ENCODE peak calls at places on chromosome 9, in ten cellular contexts. One of them, this sample, is unnamed.

GRCh38 chr9:94948567-94949235 is 222.2 kb downstream of the AOPEP start:
- DNase-seq in DMS153: no peak
- DNase-seq in activated CD4-positive, alpha-beta T cell treated with anti-CD3 and anti-CD28 coated beads for 36 hours: no peak
- DNase-seq in effector memory CD8-positive, alpha-beta T cell: no peak
- DNase-seq in stimulated activated CD8-positive, alpha-beta memory T cell treated with anti-CD3 and anti-CD28 coated beads, Interleukin-7, amount 100 ng/mL, for 24 hours: no peak
- DNase-seq in stimulated activated CD4-positive, alpha-beta T cell treated with anti-CD3 and anti-CD28 coated beads, Interleukin-12 subunit alpha, Interleukin-12 subunit beta, amount 100 ng/mL, for 4 hours: no peak
- DNase-seq in HuH-7.5: no peak
- DNase-seq in cardiac muscle cell: no peak
- DNase-seq in KBM-7: no peak
- DNase-seq in naive thymus-derived CD4-positive, alpha-beta T cell: no peak
- DNase-seq in this sample: no peak

GRCh38 chr9:89639367-89639795 is 34.6 kb downstream of the GADD45G start:
- DNase-seq in KBM-7: no peak
- DNase-seq in DMS153: no peak
- DNase-seq in naive thymus-derived CD4-positive, alpha-beta T cell: no peak
- DNase-seq in HuH-7.5: no peak
- DNase-seq in stimulated activated CD4-positive, alpha-beta T cell treated with anti-CD3 and anti-CD28 coated beads, Interleukin-12 subunit alpha, Interleukin-12 subunit beta, amount 100 ng/mL, for 4 hours: no peak
- DNase-seq in cardiac muscle cell: no peak
- DNase-seq in stimulated activated CD8-positive, alpha-beta memory T cell treated with anti-CD3 and anti-CD28 coated beads, Interleukin-7, amount 100 ng/mL, for 24 hours: no peak
- DNase-seq in activated CD4-positive, alpha-beta T cell treated with anti-CD3 and anti-CD28 coated beads for 36 hours: no peak
- DNase-seq in effector memory CD8-positive, alpha-beta T cell: no peak
- DNase-seq in this sample: no peak

GRCh38 chr9:135144581-135145108 is 57.2 kb downstream of the OLFM1 start:
- DNase-seq in naive thymus-derived CD4-positive, alpha-beta T cell: no peak
- DNase-seq in DMS153: peak
- DNase-seq in KBM-7: no peak
- DNase-seq in cardiac muscle cell: no peak
- DNase-seq in activated CD4-positive, alpha-beta T cell treated with anti-CD3 and anti-CD28 coated beads for 36 hours: no peak
- DNase-seq in HuH-7.5: no peak
- DNase-seq in effector memory CD8-positive, alpha-beta T cell: no peak
- DNase-seq in stimulated activated CD8-positive, alpha-beta memory T cell treated with anti-CD3 and anti-CD28 coated beads, Interleukin-7, amount 100 ng/mL, for 24 hours: no peak
- DNase-seq in stimulated activated CD4-positive, alpha-beta T cell treated with anti-CD3 and anti-CD28 coated beads, Interleukin-12 subunit alpha, Interleukin-12 subunit beta, amount 100 ng/mL, for 4 hours: no peak
- DNase-seq in this sample: no peak

GRCh38 chr9:134377976-134378375 is 51.7 kb downstream of the RXRA start:
- DNase-seq in HuH-7.5: no peak
- DNase-seq in effector memory CD8-positive, alpha-beta T cell: no peak
- DNase-seq in KBM-7: no peak
- DNase-seq in stimulated activated CD8-positive, alpha-beta memory T cell treated with anti-CD3 and anti-CD28 coated beads, Interleukin-7, amount 100 ng/mL, for 24 hours: no peak
- DNase-seq in naive thymus-derived CD4-positive, alpha-beta T cell: no peak
- DNase-seq in cardiac muscle cell: no peak
- DNase-seq in stimulated activated CD4-positive, alpha-beta T cell treated with anti-CD3 and anti-CD28 coated beads, Interleukin-12 subunit alpha, Interleukin-12 subunit beta, amount 100 ng/mL, for 4 hours: no peak
- DNase-seq in activated CD4-positive, alpha-beta T cell treated with anti-CD3 and anti-CD28 coated beads for 36 hours: no peak
- DNase-seq in DMS153: no peak
- DNase-seq in this sample: no peak

GRCh38 chr9:5611321-5612186 is 17.4 kb upstream of the RIC1 start:
- DNase-seq in DMS153: no peak
- DNase-seq in effector memory CD8-positive, alpha-beta T cell: no peak
- DNase-seq in cardiac muscle cell: no peak
- DNase-seq in activated CD4-positive, alpha-beta T cell treated with anti-CD3 and anti-CD28 coated beads for 36 hours: no peak
- DNase-seq in HuH-7.5: no peak
- DNase-seq in stimulated activated CD4-positive, alpha-beta T cell treated with anti-CD3 and anti-CD28 coated beads, Interleukin-12 subunit alpha, Interleukin-12 subunit beta, amount 100 ng/mL, for 4 hours: no peak
- DNase-seq in naive thymus-derived CD4-positive, alpha-beta T cell: no peak
- DNase-seq in KBM-7: no peak
- DNase-seq in stimulated activated CD8-positive, alpha-beta memory T cell treated with anti-CD3 and anti-CD28 coated beads, Interleukin-7, amount 100 ng/mL, for 24 hours: no peak
- DNase-seq in this sample: no peak

GRCh38 chr9:31908158-31908890 is 476.1 kb upstream of the ACO1 start:
- DNase-seq in naive thymus-derived CD4-positive, alpha-beta T cell: no peak
- DNase-seq in activated CD4-positive, alpha-beta T cell treated with anti-CD3 and anti-CD28 coated beads for 36 hours: no peak
- DNase-seq in DMS153: no peak
- DNase-seq in cardiac muscle cell: no peak
- DNase-seq in HuH-7.5: no peak
- DNase-seq in effector memory CD8-positive, alpha-beta T cell: no peak
- DNase-seq in stimulated activated CD8-positive, alpha-beta memory T cell treated with anti-CD3 and anti-CD28 coated beads, Interleukin-7, amount 100 ng/mL, for 24 hours: no peak
- DNase-seq in KBM-7: no peak
- DNase-seq in stimulated activated CD4-positive, alpha-beta T cell treated with anti-CD3 and anti-CD28 coated beads, Interleukin-12 subunit alpha, Interleukin-12 subunit beta, amount 100 ng/mL, for 4 hours: no peak
- DNase-seq in this sample: no peak

GRCh38 chr9:110180713-110181434 is 27.1 kb downstream of the C9orf152 start:
- DNase-seq in HuH-7.5: no peak
- DNase-seq in cardiac muscle cell: no peak
- DNase-seq in DMS153: no peak
- DNase-seq in KBM-7: no peak
- DNase-seq in stimulated activated CD8-positive, alpha-beta memory T cell treated with anti-CD3 and anti-CD28 coated beads, Interleukin-7, amount 100 ng/mL, for 24 hours: no peak
- DNase-seq in stimulated activated CD4-positive, alpha-beta T cell treated with anti-CD3 and anti-CD28 coated beads, Interleukin-12 subunit alpha, Interleukin-12 subunit beta, amount 100 ng/mL, for 4 hours: no peak
- DNase-seq in naive thymus-derived CD4-positive, alpha-beta T cell: no peak
- DNase-seq in effector memory CD8-positive, alpha-beta T cell: no peak
- DNase-seq in activated CD4-positive, alpha-beta T cell treated with anti-CD3 and anti-CD28 coated beads for 36 hours: no peak
- DNase-seq in this sample: no peak

GRCh38 chr9:105007143-105007542 is 79.2 kb upstream of the ABCA1 start:
- DNase-seq in activated CD4-positive, alpha-beta T cell treated with anti-CD3 and anti-CD28 coated beads for 36 hours: peak
- DNase-seq in naive thymus-derived CD4-positive, alpha-beta T cell: no peak
- DNase-seq in cardiac muscle cell: no peak
- DNase-seq in HuH-7.5: no peak
- DNase-seq in DMS153: no peak
- DNase-seq in KBM-7: peak
- DNase-seq in effector memory CD8-positive, alpha-beta T cell: no peak
- DNase-seq in stimulated activated CD8-positive, alpha-beta memory T cell treated with anti-CD3 and anti-CD28 coated beads, Interleukin-7, amount 100 ng/mL, for 24 hours: no peak
- DNase-seq in stimulated activated CD4-positive, alpha-beta T cell treated with anti-CD3 and anti-CD28 coated beads, Interleukin-12 subunit alpha, Interleukin-12 subunit beta, amount 100 ng/mL, for 4 hours: no peak
- DNase-seq in this sample: no peak

GRCh38 chr9:99253772-99254431 is 31.8 kb downstream of the SEC61B start:
- DNase-seq in effector memory CD8-positive, alpha-beta T cell: peak
- DNase-seq in DMS153: no peak
- DNase-seq in activated CD4-positive, alpha-beta T cell treated with anti-CD3 and anti-CD28 coated beads for 36 hours: peak
- DNase-seq in stimulated activated CD8-positive, alpha-beta memory T cell treated with anti-CD3 and anti-CD28 coated beads, Interleukin-7, amount 100 ng/mL, for 24 hours: peak
- DNase-seq in cardiac muscle cell: no peak
- DNase-seq in stimulated activated CD4-positive, alpha-beta T cell treated with anti-CD3 and anti-CD28 coated beads, Interleukin-12 subunit alpha, Interleukin-12 subunit beta, amount 100 ng/mL, for 4 hours: peak
- DNase-seq in naive thymus-derived CD4-positive, alpha-beta T cell: peak
- DNase-seq in KBM-7: no peak
- DNase-seq in HuH-7.5: no peak
- DNase-seq in this sample: peak

GRCh38 chr9:100150209-100150608 is 51.2 kb downstream of the INVS start:
- DNase-seq in DMS153: no peak
- DNase-seq in effector memory CD8-positive, alpha-beta T cell: no peak
- DNase-seq in HuH-7.5: no peak
- DNase-seq in stimulated activated CD8-positive, alpha-beta memory T cell treated with anti-CD3 and anti-CD28 coated beads, Interleukin-7, amount 100 ng/mL, for 24 hours: no peak
- DNase-seq in activated CD4-positive, alpha-beta T cell treated with anti-CD3 and anti-CD28 coated beads for 36 hours: no peak
- DNase-seq in stimulated activated CD4-positive, alpha-beta T cell treated with anti-CD3 and anti-CD28 coated beads, Interleukin-12 subunit alpha, Interleukin-12 subunit beta, amount 100 ng/mL, for 4 hours: no peak
- DNase-seq in KBM-7: no peak
- DNase-seq in cardiac muscle cell: no peak
- DNase-seq in naive thymus-derived CD4-positive, alpha-beta T cell: no peak
- DNase-seq in this sample: no peak

GRCh38 chr9:124735121-124735520 is 36.0 kb downstream of the NR6A1 start:
- DNase-seq in cardiac muscle cell: peak
- DNase-seq in naive thymus-derived CD4-positive, alpha-beta T cell: no peak
- DNase-seq in activated CD4-positive, alpha-beta T cell treated with anti-CD3 and anti-CD28 coated beads for 36 hours: peak
- DNase-seq in effector memory CD8-positive, alpha-beta T cell: no peak
- DNase-seq in HuH-7.5: no peak
- DNase-seq in KBM-7: no peak
- DNase-seq in stimulated activated CD8-positive, alpha-beta memory T cell treated with anti-CD3 and anti-CD28 coated beads, Interleukin-7, amount 100 ng/mL, for 24 hours: no peak
- DNase-seq in DMS153: no peak
- DNase-seq in stimulated activated CD4-positive, alpha-beta T cell treated with anti-CD3 and anti-CD28 coated beads, Interleukin-12 subunit alpha, Interleukin-12 subunit beta, amount 100 ng/mL, for 4 hours: no peak
- DNase-seq in this sample: no peak

GRCh38 chr9:128094166-128094949 is 26.3 kb downstream of the SLC25A25 start:
- DNase-seq in HuH-7.5: peak
- DNase-seq in KBM-7: peak
- DNase-seq in DMS153: peak
- DNase-seq in naive thymus-derived CD4-positive, alpha-beta T cell: peak
- DNase-seq in activated CD4-positive, alpha-beta T cell treated with anti-CD3 and anti-CD28 coated beads for 36 hours: peak
- DNase-seq in effector memory CD8-positive, alpha-beta T cell: no peak
- DNase-seq in cardiac muscle cell: peak
- DNase-seq in stimulated activated CD8-positive, alpha-beta memory T cell treated with anti-CD3 and anti-CD28 coated beads, Interleukin-7, amount 100 ng/mL, for 24 hours: peak
- DNase-seq in stimulated activated CD4-positive, alpha-beta T cell treated with anti-CD3 and anti-CD28 coated beads, Interleukin-12 subunit alpha, Interleukin-12 subunit beta, amount 100 ng/mL, for 4 hours: peak
- DNase-seq in this sample: peak

GRCh38 chr9:6271508-6272228 is 56.1 kb downstream of the IL33 start:
- DNase-seq in effector memory CD8-positive, alpha-beta T cell: no peak
- DNase-seq in KBM-7: no peak
- DNase-seq in HuH-7.5: no peak
- DNase-seq in naive thymus-derived CD4-positive, alpha-beta T cell: no peak
- DNase-seq in stimulated activated CD8-positive, alpha-beta memory T cell treated with anti-CD3 and anti-CD28 coated beads, Interleukin-7, amount 100 ng/mL, for 24 hours: no peak
- DNase-seq in DMS153: no peak
- DNase-seq in cardiac muscle cell: no peak
- DNase-seq in activated CD4-positive, alpha-beta T cell treated with anti-CD3 and anti-CD28 coated beads for 36 hours: no peak
- DNase-seq in stimulated activated CD4-positive, alpha-beta T cell treated with anti-CD3 and anti-CD28 coated beads, Interleukin-12 subunit alpha, Interleukin-12 subunit beta, amount 100 ng/mL, for 4 hours: no peak
- DNase-seq in this sample: no peak

GRCh38 chr9:82670726-82671125 is 392.2 kb downstream of the RASEF start:
- DNase-seq in effector memory CD8-positive, alpha-beta T cell: no peak
- DNase-seq in cardiac muscle cell: no peak
- DNase-seq in stimulated activated CD4-positive, alpha-beta T cell treated with anti-CD3 and anti-CD28 coated beads, Interleukin-12 subunit alpha, Interleukin-12 subunit beta, amount 100 ng/mL, for 4 hours: no peak
- DNase-seq in DMS153: no peak
- DNase-seq in HuH-7.5: no peak
- DNase-seq in KBM-7: no peak
- DNase-seq in stimulated activated CD8-positive, alpha-beta memory T cell treated with anti-CD3 and anti-CD28 coated beads, Interleukin-7, amount 100 ng/mL, for 24 hours: no peak
- DNase-seq in naive thymus-derived CD4-positive, alpha-beta T cell: no peak
- DNase-seq in activated CD4-positive, alpha-beta T cell treated with anti-CD3 and anti-CD28 coated beads for 36 hours: no peak
- DNase-seq in this sample: no peak

GRCh38 chr9:133888048-133888778 is 103.9 kb downstream of the VAV2 start:
- DNase-seq in effector memory CD8-positive, alpha-beta T cell: no peak
- DNase-seq in cardiac muscle cell: no peak
- DNase-seq in DMS153: peak
- DNase-seq in naive thymus-derived CD4-positive, alpha-beta T cell: no peak
- DNase-seq in HuH-7.5: peak
- DNase-seq in stimulated activated CD8-positive, alpha-beta memory T cell treated with anti-CD3 and anti-CD28 coated beads, Interleukin-7, amount 100 ng/mL, for 24 hours: no peak
- DNase-seq in stimulated activated CD4-positive, alpha-beta T cell treated with anti-CD3 and anti-CD28 coated beads, Interleukin-12 subunit alpha, Interleukin-12 subunit beta, amount 100 ng/mL, for 4 hours: no peak
- DNase-seq in KBM-7: no peak
- DNase-seq in activated CD4-positive, alpha-beta T cell treated with anti-CD3 and anti-CD28 coated beads for 36 hours: no peak
- DNase-seq in this sample: no peak

GRCh38 chr9:119968837-119969707 is 599.8 kb upstream of the BRINP1 start:
- DNase-seq in activated CD4-positive, alpha-beta T cell treated with anti-CD3 and anti-CD28 coated beads for 36 hours: peak
- DNase-seq in effector memory CD8-positive, alpha-beta T cell: no peak
- DNase-seq in KBM-7: peak
- DNase-seq in stimulated activated CD4-positive, alpha-beta T cell treated with anti-CD3 and anti-CD28 coated beads, Interleukin-12 subunit alpha, Interleukin-12 subunit beta, amount 100 ng/mL, for 4 hours: peak
- DNase-seq in stimulated activated CD8-positive, alpha-beta memory T cell treated with anti-CD3 and anti-CD28 coated beads, Interleukin-7, amount 100 ng/mL, for 24 hours: peak
- DNase-seq in HuH-7.5: peak
- DNase-seq in DMS153: peak
- DNase-seq in cardiac muscle cell: peak
- DNase-seq in naive thymus-derived CD4-positive, alpha-beta T cell: no peak
- DNase-seq in this sample: peak

GRCh38 chr9:12464910-12465512 is 228.2 kb upstream of the TYRP1 start:
- DNase-seq in activated CD4-positive, alpha-beta T cell treated with anti-CD3 and anti-CD28 coated beads for 36 hours: no peak
- DNase-seq in effector memory CD8-positive, alpha-beta T cell: no peak
- DNase-seq in naive thymus-derived CD4-positive, alpha-beta T cell: no peak
- DNase-seq in stimulated activated CD4-positive, alpha-beta T cell treated with anti-CD3 and anti-CD28 coated beads, Interleukin-12 subunit alpha, Interleukin-12 subunit beta, amount 100 ng/mL, for 4 hours: no peak
- DNase-seq in KBM-7: peak
- DNase-seq in stimulated activated CD8-positive, alpha-beta memory T cell treated with anti-CD3 and anti-CD28 coated beads, Interleukin-7, amount 100 ng/mL, for 24 hours: no peak
- DNase-seq in cardiac muscle cell: peak
- DNase-seq in DMS153: no peak
- DNase-seq in HuH-7.5: no peak
- DNase-seq in this sample: no peak

GRCh38 chr9:38707885-38708640 is 11.9 kb downstream of the FAM240B start:
- DNase-seq in stimulated activated CD8-positive, alpha-beta memory T cell treated with anti-CD3 and anti-CD28 coated beads, Interleukin-7, amount 100 ng/mL, for 24 hours: no peak
- DNase-seq in HuH-7.5: no peak
- DNase-seq in activated CD4-positive, alpha-beta T cell treated with anti-CD3 and anti-CD28 coated beads for 36 hours: no peak
- DNase-seq in effector memory CD8-positive, alpha-beta T cell: no peak
- DNase-seq in cardiac muscle cell: no peak
- DNase-seq in KBM-7: peak
- DNase-seq in naive thymus-derived CD4-positive, alpha-beta T cell: no peak
- DNase-seq in stimulated activated CD4-positive, alpha-beta T cell treated with anti-CD3 and anti-CD28 coated beads, Interleukin-12 subunit alpha, Interleukin-12 subunit beta, amount 100 ng/mL, for 4 hours: no peak
- DNase-seq in DMS153: no peak
- DNase-seq in this sample: no peak

GRCh38 chr9:121876658-121877271 is 216.3 kb downstream of the TTLL11 start:
- DNase-seq in stimulated activated CD8-positive, alpha-beta memory T cell treated with anti-CD3 and anti-CD28 coated beads, Interleukin-7, amount 100 ng/mL, for 24 hours: no peak
- DNase-seq in effector memory CD8-positive, alpha-beta T cell: no peak
- DNase-seq in stimulated activated CD4-positive, alpha-beta T cell treated with anti-CD3 and anti-CD28 coated beads, Interleukin-12 subunit alpha, Interleukin-12 subunit beta, amount 100 ng/mL, for 4 hours: no peak
- DNase-seq in activated CD4-positive, alpha-beta T cell treated with anti-CD3 and anti-CD28 coated beads for 36 hours: no peak
- DNase-seq in DMS153: no peak
- DNase-seq in HuH-7.5: no peak
- DNase-seq in naive thymus-derived CD4-positive, alpha-beta T cell: no peak
- DNase-seq in KBM-7: no peak
- DNase-seq in cardiac muscle cell: no peak
- DNase-seq in this sample: no peak

GRCh38 chr9:109035684-109036423 is 22.6 kb upstream of the CTNNAL1 start:
- DNase-seq in effector memory CD8-positive, alpha-beta T cell: no peak
- DNase-seq in naive thymus-derived CD4-positive, alpha-beta T cell: no peak
- DNase-seq in cardiac muscle cell: no peak
- DNase-seq in DMS153: no peak
- DNase-seq in KBM-7: no peak
- DNase-seq in HuH-7.5: no peak
- DNase-seq in stimulated activated CD8-positive, alpha-beta memory T cell treated with anti-CD3 and anti-CD28 coated beads, Interleukin-7, amount 100 ng/mL, for 24 hours: no peak
- DNase-seq in activated CD4-positive, alpha-beta T cell treated with anti-CD3 and anti-CD28 coated beads for 36 hours: no peak
- DNase-seq in stimulated activated CD4-positive, alpha-beta T cell treated with anti-CD3 and anti-CD28 coated beads, Interleukin-12 subunit alpha, Interleukin-12 subunit beta, amount 100 ng/mL, for 4 hours: no peak
- DNase-seq in this sample: no peak

GRCh38 chr9:93083592-93084470 is 12.2 kb upstream of the CARD19 start:
- DNase-seq in DMS153: no peak
- DNase-seq in naive thymus-derived CD4-positive, alpha-beta T cell: no peak
- DNase-seq in HuH-7.5: no peak
- DNase-seq in effector memory CD8-positive, alpha-beta T cell: no peak
- DNase-seq in cardiac muscle cell: no peak
- DNase-seq in activated CD4-positive, alpha-beta T cell treated with anti-CD3 and anti-CD28 coated beads for 36 hours: peak
- DNase-seq in KBM-7: no peak
- DNase-seq in stimulated activated CD4-positive, alpha-beta T cell treated with anti-CD3 and anti-CD28 coated beads, Interleukin-12 subunit alpha, Interleukin-12 subunit beta, amount 100 ng/mL, for 4 hours: no peak
- DNase-seq in stimulated activated CD8-positive, alpha-beta memory T cell treated with anti-CD3 and anti-CD28 coated beads, Interleukin-7, amount 100 ng/mL, for 24 hours: no peak
- DNase-seq in this sample: no peak